ENCODE peak calls at places on chromosomes 7 and 10, in five cellular contexts. M is SK-N-SH, I is HepG2, T is WTC11, N is A549. D is an unnamed sample.

GRCh38 chr7:155447603-155448002 is 10.3 kb upstream of the EN2 start:
- DNase-seq in M (no peak), I (no peak), T (no peak), N (no peak), D (no peak)

GRCh38 chr7:2438181-2438580 is 34.8 kb downstream of the CHST12 start:
- DNase-seq in M (no peak), I (no peak), T (no peak), N (no peak), D (no peak)

GRCh38 chr7:148884299-148885022 is 370 bp upstream of the EZH2 start:
- DNase-seq in M (peak), I (peak), T (peak), N (peak), D (peak)

GRCh38 chr10:76649271-76649670 is 988.3 kb downstream of the KCNMA1 start:
- DNase-seq in M (no peak), I (no peak), T (no peak), N (no peak), D (no peak)

GRCh38 chr7:103766630-103767029 is 222.8 kb downstream of the RELN start:
- DNase-seq in M (no peak), I (no peak), T (no peak), N (no peak), D (no peak)

GRCh38 chr7:30241767-30242166 is 42.6 kb upstream of the ZNRF2 start:
- DNase-seq in M (no peak), I (no peak), T (no peak), N (no peak), D (no peak)

GRCh38 chr7:101245147-101245668 is 327 bp upstream of the FIS1 start:
- DNase-seq in M (no peak), I (no peak), T (no peak), N (no peak), D (no peak)

GRCh38 chr10:44925224-44925623 is 14.1 kb downstream of the TMEM72 start:
- DNase-seq in M (peak), I (peak), T (peak), N (no peak), D (peak)

GRCh38 chr10:24706479-24707118 is 17.1 kb downstream of the ARHGAP21 start:
- DNase-seq in M (peak), I (peak), T (no peak), N (peak), D (peak)

GRCh38 chr7:7761340-7761973 is 43.0 kb upstream of the RPA3 start:
- DNase-seq in M (no peak), I (peak), T (no peak), N (peak), D (peak)

GRCh38 chr7:24930856-24931255 is 49.1 kb downstream of the OSBPL3 start:
- DNase-seq in M (no peak), I (no peak), T (no peak), N (no peak), D (no peak)

GRCh38 chr10:86017841-86018734 is 348.5 kb downstream of the GRID1 start:
- DNase-seq in M (no peak), I (no peak), T (no peak), N (no peak), D (peak)

GRCh38 chr10:44393051-44393630 is 8.2 kb upstream of the CXCL12 start:
- DNase-seq in M (no peak), I (no peak), T (no peak), N (no peak), D (no peak)

GRCh38 chr7:46534593-46535271 is 613.7 kb upstream of the IGFBP3 start:
- DNase-seq in M (no peak), I (no peak), T (peak), N (no peak), D (no peak)

GRCh38 chr10:72275351-72276012 is 1.8 kb downstream of the DDIT4 start:
- DNase-seq in M (no peak), I (no peak), T (no peak), N (no peak), D (peak)

GRCh38 chr10:132517951-132518521 is 19.6 kb upstream of the INPP5A start:
- DNase-seq in M (no peak), I (peak), T (peak), N (no peak), D (no peak)

GRCh38 chr10:30433286-30433778 is 652 bp upstream of the MAP3K8 start:
- DNase-seq in M (peak), I (peak), T (peak), N (peak), D (peak)

GRCh38 chr10:594584-595270 is 94.7 kb downstream of the DIP2C start:
- DNase-seq in M (no peak), I (no peak), T (no peak), N (no peak), D (no peak)

GRCh38 chr7:45446195-45446944 is 127.8 kb upstream of the ADCY1 start:
- DNase-seq in M (no peak), I (no peak), T (no peak), N (no peak), D (no peak)

GRCh38 chr7:148095066-148095465 is 495.5 kb upstream of the C7orf33 start:
- DNase-seq in M (no peak), I (no peak), T (no peak), N (no peak), D (no peak)

GRCh38 chr10:129949411-129950335 is 14.4 kb downstream of the EBF3 start:
- DNase-seq in M (peak), I (no peak), T (peak), N (no peak), D (no peak)

DNA sequence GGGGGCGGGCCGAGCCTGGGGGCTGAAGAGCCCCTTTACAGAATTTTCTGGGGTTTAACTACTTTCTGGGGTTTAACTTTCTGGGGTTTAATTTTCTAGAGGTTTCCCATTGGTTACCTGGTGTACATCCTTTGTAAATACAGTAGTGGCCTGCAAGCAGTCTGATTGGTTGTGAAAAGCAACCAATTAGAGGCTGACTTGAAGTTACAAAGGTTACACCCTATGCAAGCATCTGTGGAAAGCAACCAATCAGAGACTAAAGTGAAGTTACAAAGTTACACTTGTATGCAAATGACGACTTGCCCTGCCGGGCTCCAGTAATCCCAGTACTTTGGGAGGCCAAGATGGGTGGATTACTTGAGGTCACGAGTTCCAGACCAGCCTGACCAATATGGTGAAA is 27.4 kb downstream of the GTF2I start:
- DNase-seq in M (no peak), I (no peak), T (no peak), N (no peak), D (no peak)
- TF ChIP-seq MAX in M (no peak), I (no peak), T (no peak), N (no peak), D (no peak)

GRCh38 chr10:2094171-2094570 is 356.8 kb upstream of the ADARB2 start:
- DNase-seq in M (no peak), I (no peak), T (no peak), N (no peak), D (no peak)
- TF ChIP-seq MAX in M (no peak), I (no peak), T (no peak), N (no peak), D (no peak)

GRCh38 chr10:49327036-49327813 is 28.3 kb downstream of the C10orf71 start:
- DNase-seq in M (no peak), I (no peak), T (no peak), N (no peak), D (no peak)
- TF ChIP-seq MAX in M (no peak), I (no peak), T (no peak), N (no peak), D (no peak)

GRCh38 chr7:372546-372938 is 82.6 kb downstream of the FOXL3 start:
- DNase-seq in M (no peak), I (no peak), T (no peak), N (no peak), D (no peak)
- TF ChIP-seq MAX in M (no peak), I (peak), T (no peak), N (no peak), D (no peak)

DNA sequence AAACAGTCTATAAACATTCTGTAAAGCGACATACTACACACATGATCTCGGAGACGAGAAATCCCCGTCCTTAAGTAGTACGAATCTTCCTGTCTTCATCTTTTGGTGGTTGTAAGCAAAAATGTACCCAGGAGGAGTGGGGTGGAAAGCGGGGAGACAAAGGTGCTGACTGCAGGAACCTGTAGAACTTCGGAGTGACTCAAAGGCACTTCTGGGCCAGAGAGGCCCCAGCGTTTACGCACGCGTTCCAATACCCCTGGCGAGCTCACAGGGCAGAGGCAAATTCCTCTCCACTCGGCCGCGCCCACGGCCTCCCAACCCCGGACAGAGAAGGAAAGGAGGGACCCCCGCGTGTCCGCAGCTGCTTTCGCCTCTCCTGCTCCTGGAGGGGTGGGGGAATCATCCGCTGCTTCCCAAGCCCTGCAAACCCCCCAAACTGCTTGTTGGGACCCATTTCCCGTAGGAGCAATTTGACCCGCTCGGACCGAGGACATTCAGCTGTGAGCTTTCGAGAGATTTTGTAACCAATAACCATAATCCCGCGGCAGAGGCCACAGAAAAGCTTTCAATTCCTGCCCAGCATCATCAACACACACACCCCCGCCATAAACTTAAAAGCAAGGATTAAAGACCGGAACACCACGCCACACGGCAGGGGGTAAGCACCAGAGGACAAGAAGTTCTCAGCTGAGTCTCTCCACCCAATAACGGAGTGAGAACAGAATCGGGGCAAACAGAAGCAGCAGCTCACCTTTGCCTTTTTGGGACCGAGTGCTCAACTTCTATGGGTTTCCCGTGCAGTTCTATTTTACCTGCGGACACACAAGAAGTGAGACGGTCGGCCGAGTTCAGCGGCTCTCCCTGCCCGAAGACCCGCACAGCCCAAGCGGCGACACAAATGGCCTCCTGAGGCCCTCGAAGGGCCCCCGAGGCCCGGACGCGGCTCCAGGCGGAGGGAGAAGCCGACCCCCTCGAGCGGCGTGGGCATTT is 2.3 kb downstream of the IGF2BP3 start:
- DNase-seq in M (peak), I (peak), T (peak), N (no peak), D (peak)
- TF ChIP-seq MAX in M (peak), I (peak), T (peak), N (no peak), D (peak)

DNA sequence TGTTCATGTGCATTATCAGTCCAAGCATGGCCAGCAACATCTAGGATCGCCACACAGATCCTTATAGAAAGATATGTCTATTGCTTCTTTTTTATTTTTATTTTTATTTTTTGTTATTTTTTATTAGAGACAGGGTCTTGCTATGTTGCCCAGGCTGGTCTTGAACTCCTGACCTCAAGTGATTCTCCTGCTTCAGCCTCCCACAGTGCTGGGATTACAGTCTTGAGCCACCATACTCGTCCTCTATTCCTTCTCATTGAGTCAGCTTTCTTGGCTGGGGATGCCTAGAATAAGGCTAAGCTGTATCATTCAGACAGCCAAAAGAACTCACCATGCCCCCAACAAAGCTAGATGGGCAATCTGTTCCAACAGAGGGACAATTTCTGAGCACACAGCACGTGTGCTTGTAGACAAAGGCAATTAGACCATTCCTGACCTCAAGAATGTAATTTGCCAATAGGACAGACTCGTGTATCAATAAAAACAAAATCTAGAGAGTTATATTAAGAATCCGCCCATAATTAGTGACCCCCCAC is 264.0 kb upstream of the NEBL start:
- DNase-seq in M (no peak), I (no peak), T (no peak), N (no peak), D (no peak)
- TF ChIP-seq MAX in M (no peak), I (no peak), T (no peak), N (no peak), D (no peak)

GRCh38 chr7:81632418-81632817 is 137.4 kb downstream of the HGF start:
- DNase-seq in M (no peak), I (no peak), T (no peak), N (no peak), D (no peak)
- TF ChIP-seq MAX in M (no peak), I (no peak), T (no peak), N (no peak), D (no peak)

DNA sequence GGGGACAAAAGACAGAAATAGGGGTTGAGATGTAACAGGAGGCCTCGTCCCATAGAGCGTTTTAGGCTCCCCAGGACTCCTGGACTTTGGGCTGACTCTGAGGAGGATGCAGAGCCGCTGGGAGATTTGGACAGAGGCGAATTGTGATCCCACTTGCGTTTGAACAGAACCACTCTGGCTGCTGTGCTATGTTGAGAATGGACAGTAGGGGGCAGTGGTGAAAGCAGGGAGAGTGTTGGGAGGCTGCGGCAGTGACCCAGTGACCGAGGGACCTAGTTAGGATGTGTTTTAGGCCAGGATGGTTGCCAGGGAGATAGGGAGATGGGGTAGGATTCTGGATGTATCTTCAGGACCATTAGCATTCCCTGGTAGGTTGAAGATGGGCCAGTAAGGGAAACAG is 271.6 kb downstream of the CCDC3 start:
- DNase-seq in M (peak), I (no peak), T (peak), N (no peak), D (peak)
- TF ChIP-seq MAX in M (no peak), I (no peak), T (no peak), N (no peak), D (no peak)

DNA sequence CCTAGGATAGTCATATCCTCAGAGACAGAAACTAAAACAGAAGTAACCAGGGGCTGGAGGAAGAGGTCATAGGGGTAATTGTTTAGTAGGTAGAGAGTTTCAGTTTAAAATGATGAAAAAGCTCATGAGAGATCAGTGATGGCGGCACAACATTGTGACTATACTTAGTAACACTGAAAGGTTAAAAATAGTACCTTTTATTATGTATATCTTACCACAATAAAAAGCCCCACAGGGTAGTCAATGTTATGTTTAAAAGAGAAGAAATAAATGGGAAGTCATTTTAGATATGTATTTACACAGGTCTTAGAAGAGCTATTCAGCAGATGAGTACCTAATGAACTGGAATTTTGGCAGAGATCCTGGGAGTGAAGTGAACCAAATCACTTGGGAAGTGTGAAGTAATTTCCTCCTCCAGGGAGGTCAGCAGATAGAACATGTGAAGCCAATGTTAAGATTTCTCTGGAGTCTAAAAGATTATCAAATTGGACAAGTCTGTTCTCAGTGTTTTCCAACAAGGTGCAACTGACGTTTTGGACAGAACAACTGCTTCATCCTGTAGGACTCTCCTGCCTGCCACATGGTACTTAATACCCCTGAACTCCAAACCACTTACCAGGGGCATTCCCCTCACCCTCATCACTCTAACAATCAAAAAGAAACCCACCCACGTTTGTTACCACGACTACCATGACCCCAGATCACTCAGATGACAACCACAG is 6.4 kb downstream of the CDCA7L start:
- DNase-seq in M (no peak), I (no peak), T (no peak), N (no peak), D (no peak)
- TF ChIP-seq MAX in M (no peak), I (no peak), T (no peak), N (no peak), D (no peak)

D was measured in NB4.